ENCODE peak calls at places on chromosome 17, in four cellular contexts. H is H1, T is GM12878, M is K562. Y is an unnamed sample.

GRCh38 chr17:27586203-27586701 is 44.7 kb upstream of the LGALS9 start:
- DNase-seq in H (no peak), T (no peak), M (no peak), Y (no peak)

GRCh38 chr17:63919311-63919723 is 678 bp upstream of the GH1 start:
- DNase-seq in H (no peak), T (peak; percentile 71), M (peak; percentile 78), Y (peak; percentile 44)

GRCh38 chr17:47099987-47100711 is 88.9 kb downstream of the CDC27 start:
- DNase-seq in H (peak; percentile 44), T (peak; percentile 74), M (peak; percentile 87), Y (peak; percentile 88)

GRCh38 chr17:55965051-55965450 is 188.2 kb upstream of the ANKFN1 start:
- DNase-seq in H (no peak), T (no peak), M (no peak), Y (no peak)

GRCh38 chr17:82862191-82862590 is 22.4 kb upstream of the ZNF750 start:
- DNase-seq in H (no peak), T (no peak), M (no peak), Y (no peak)

GRCh38 chr17:19269641-19270040 is 32.5 kb downstream of the EPN2 start:
- DNase-seq in H (no peak), T (no peak), M (no peak), Y (no peak)

GRCh38 chr17:3951420-3951819 is 12.8 kb downstream of the ATP2A3 start:
- DNase-seq in H (no peak), T (no peak), M (no peak), Y (no peak)

GRCh38 chr17:49486012-49486641 is 9.0 kb upstream of the NGFR start:
- DNase-seq in H (peak; percentile 75), T (no peak), M (no peak), Y (no peak)

GRCh38 chr17:74736423-74737298 is at the start of gene RAB37:
- DNase-seq in H (no peak), T (no peak), M (peak; percentile 67), Y (peak; percentile 99)

GRCh38 chr17:81511800-81512559 is 619 bp downstream of the ACTG1 start:
- DNase-seq in H (no peak), T (no peak), M (no peak), Y (no peak)

DNA sequence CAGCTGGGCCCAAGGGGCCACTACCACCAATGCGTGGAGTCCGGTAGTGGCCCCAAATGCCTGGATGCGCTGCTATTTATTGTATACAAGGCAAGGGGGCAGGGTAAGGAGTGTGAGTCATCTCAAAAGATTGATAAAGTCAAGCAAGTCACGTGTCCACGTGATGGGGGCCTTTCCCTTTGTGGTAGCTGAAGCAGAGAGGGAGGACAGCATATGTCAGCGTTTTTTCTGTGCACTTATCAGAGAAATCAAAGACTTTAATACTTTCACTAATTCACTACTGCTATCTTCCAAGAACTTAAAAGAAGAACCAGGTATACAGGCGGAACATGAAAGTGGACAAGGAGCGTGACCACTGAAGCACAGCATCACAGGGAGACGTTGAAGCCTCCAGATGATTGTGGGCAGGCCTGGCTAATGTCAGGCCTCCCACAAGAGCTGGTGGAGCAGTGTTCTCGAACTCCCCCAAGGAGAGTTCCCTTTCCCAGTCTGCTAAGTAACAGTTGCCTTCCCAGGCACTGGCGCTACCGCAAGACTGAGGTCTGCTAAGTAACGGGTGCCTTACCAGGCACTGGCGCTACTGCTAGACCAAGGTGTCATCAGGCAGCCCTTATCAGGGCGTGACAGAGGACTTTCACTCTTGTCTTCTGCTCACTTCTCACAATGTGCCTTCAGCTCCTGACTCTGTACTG is 10.8 kb upstream of the ASB16 start:
- DNase-seq in H (no peak), T (no peak), M (peak; percentile 52), Y (no peak)
- TF ChIP-seq HDAC2 in H (no peak), T (no peak), M (peak; percentile 69), Y (no peak)

DNA sequence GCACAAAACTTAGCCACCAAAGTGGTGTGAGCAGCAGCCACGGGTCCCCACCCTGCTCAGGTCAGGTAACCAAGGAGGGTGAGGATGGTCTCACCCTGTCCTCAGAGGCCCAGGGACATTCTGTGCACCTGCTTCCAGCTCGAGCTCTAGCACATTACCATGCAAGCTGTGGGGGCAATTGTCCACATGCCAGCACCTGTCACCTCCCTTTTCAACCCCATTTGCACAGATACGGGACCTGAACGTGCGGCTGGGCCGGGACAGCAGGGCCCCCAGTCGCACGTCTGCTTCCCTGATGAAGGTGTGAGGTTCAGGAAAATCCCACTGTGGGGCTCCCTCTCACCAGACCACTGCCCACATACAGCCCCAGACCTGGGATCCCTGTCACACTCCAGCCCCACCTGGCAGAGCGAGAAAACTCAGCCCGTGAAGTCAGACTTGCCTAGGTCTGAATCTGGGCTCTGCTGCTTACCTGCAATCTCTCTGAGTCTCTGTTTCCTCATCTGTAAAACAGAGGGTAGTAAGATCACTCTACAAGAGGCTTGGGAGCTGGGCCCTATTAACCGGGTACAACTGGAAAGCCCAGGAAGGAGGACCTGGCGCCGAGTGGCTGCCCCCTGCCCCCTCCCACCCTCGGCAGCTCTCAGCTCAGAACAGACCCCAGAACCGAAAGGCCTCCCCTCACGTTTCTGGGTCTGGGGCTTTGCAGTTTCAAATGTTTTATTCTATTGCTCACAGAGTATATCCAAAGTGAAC is 7.9 kb downstream of the WFIKKN2 start:
- DNase-seq in H (no peak), T (no peak), M (no peak), Y (no peak)
- TF ChIP-seq CREB1 in H (no peak), T (no peak), M (no peak), Y (no peak)

GRCh38 chr17:14427914-14428639 is 127.2 kb downstream of the HS3ST3B1 start:
- DNase-seq in H (no peak), T (peak; percentile 3), M (no peak), Y (no peak)
- TF ChIP-seq HDAC6 in H (no peak), T (no peak), M (no peak), Y (no peak)

GRCh38 chr17:6305613-6306360 is 129.1 kb downstream of the AIPL1 start:
- DNase-seq in H (no peak), T (no peak), M (no peak), Y (no peak)
- TF ChIP-seq HDAC2 in H (no peak), T (no peak), M (no peak), Y (no peak)